ENCODE peak calls at places on chromosomes 3 and 15, in four cellular contexts. Y, K, F and U are unnamed samples.

GRCh38 chr3:59809750-59810444 is 760.1 kb upstream of the CFAP20DC start:
- DNase-seq in Y (no peak), K (no peak), F (no peak), U (no peak)

GRCh38 chr3:9563851-9564250 is 10.2 kb upstream of the LHFPL4 start:
- DNase-seq in Y (no peak), K (no peak), F (no peak), U (no peak)

GRCh38 chr3:183178833-183179549 is 16.5 kb upstream of the LAMP3 start:
- DNase-seq in Y (peak; percentile 79), K (peak; percentile 75), F (no peak), U (no peak)

GRCh38 chr3:110420158-110420641 is 651.4 kb upstream of the NECTIN3 start:
- DNase-seq in Y (no peak), K (no peak), F (no peak), U (no peak)

GRCh38 chr3:118986734-118987133 is 47.9 kb downstream of the IGSF11 start:
- DNase-seq in Y (no peak), K (no peak), F (no peak), U (no peak)

GRCh38 chr3:88410259-88410658 is 260.5 kb downstream of the C3orf38 start:
- DNase-seq in Y (no peak), K (no peak), F (no peak), U (no peak)

GRCh38 chr3:131192701-131193100 is 166.0 kb downstream of the NEK11 start:
- DNase-seq in Y (no peak), K (no peak), F (no peak), U (no peak)

GRCh38 chr3:46422617-46423016 is 15.6 kb downstream of the CCRL2 start:
- DNase-seq in Y (no peak), K (peak; percentile 39), F (no peak), U (no peak)

GRCh38 chr3:150074277-150074676 is 103.6 kb upstream of the PFN2 start:
- DNase-seq in Y (no peak), K (no peak), F (no peak), U (no peak)

GRCh38 chr3:4986611-4987373 is 7.6 kb downstream of the BHLHE40 start:
- DNase-seq in Y (peak; percentile 98), K (peak; percentile 97), F (peak; percentile 53), U (peak; percentile 79)

GRCh38 chr3:169256027-169256426 is 407.5 kb downstream of the MECOM start:
- DNase-seq in Y (no peak), K (no peak), F (no peak), U (no peak)

GRCh38 chr3:38549486-38549885 is 53.3 kb downstream of the EXOG start:
- DNase-seq in Y (no peak), K (no peak), F (no peak), U (peak; percentile 5)

GRCh38 chr15:78234515-78235040 is at the start of gene ACSBG1:
- DNase-seq in Y (no peak), K (no peak), F (no peak), U (no peak)

GRCh38 chr3:187017511-187018230 is 87.3 kb downstream of the ST6GAL1 start:
- DNase-seq in Y (no peak), K (no peak), F (no peak), U (no peak)

GRCh38 chr15:69090197-69090948 is 70.1 kb upstream of the GLCE start:
- DNase-seq in Y (no peak), K (no peak), F (no peak), U (no peak)

GRCh38 chr15:98647774-98648653 is at the start of gene IGF1R:
- DNase-seq in Y (peak; percentile 92), K (peak; percentile 96), F (peak; percentile 83), U (peak; percentile 95)

GRCh38 chr3:50552058-50552435 is 15.5 kb downstream of the C3orf18 start:
- DNase-seq in Y (no peak), K (no peak), F (no peak), U (no peak)

GRCh38 chr3:16520636-16521579 is 7.4 kb upstream of the RFTN1 start:
- DNase-seq in Y (no peak), K (no peak), F (no peak), U (no peak)

GRCh38 chr15:65945616-65946015 is 76.3 kb downstream of the RAB11A start:
- DNase-seq in Y (no peak), K (no peak), F (no peak), U (no peak)
- TF ChIP-seq CTCF in Y (no peak), K (no peak), F (no peak), U (no peak)

DNA sequence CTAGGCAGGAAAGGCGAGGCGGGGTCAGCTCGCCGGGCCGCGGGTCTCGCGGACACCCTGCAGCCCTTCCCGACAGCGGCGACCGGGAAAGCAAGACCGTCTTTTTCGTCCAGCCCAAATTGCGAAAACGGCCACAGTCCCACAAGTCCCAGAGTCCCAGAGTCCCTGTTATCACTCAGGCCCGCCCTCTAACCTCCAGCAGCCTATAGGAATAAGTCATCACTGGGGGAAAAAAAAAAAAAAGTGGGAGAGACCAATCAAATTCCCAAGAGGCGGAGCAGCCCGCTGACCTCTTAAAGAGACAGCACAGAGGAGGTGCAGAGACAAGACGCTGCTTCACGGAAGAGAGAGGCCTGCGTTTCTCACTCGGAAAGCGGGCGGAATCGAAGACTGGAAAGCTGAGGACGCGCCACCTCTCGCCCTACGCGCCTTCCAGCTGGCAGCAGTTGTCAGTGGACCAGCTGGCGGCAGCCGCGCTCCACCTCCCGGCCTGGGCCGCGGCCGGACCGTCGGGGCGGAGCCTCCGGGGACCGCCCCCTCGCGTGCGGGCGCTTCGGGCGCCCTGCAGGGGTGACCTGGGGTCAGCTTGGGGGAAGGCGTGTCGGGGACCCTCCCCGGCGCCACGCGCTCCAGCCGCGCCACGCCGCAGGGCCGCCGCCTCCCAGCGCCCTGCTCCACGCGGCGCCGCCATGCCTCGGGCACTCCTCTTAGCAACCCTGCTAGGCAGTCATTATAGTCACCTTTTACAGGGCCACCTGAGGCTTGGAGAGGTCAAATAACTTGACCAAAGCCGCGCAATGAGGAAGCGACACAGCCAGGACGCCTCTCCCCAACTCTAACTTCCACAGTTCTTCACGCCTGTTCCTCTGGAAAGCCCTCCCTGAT is at the start of gene TPRA1:
- DNase-seq in Y (peak; percentile 85), K (peak; percentile 95), F (peak; percentile 72), U (peak; percentile 70)
- TF ChIP-seq CTCF in Y (no peak), K (no peak), F (no peak), U (no peak)

GRCh38 chr15:80211976-80212375 is 40.0 kb downstream of the CTXND1 start:
- DNase-seq in Y (no peak), K (no peak), F (no peak), U (no peak)
- TF ChIP-seq CTCF in Y (no peak), K (no peak), F (no peak), U (no peak)

GRCh38 chr3:40930131-40930538 is 269.2 kb upstream of the CTNNB1 start:
- DNase-seq in Y (no peak), K (no peak), F (no peak), U (no peak)
- TF ChIP-seq CTCF in Y (no peak), K (no peak), F (no peak), U (no peak)

GRCh38 chr15:77097317-77097721 is 26.4 kb upstream of the TSPAN3 start:
- DNase-seq in Y (no peak), K (no peak), F (no peak), U (no peak)

GRCh38 chr15:77096131-77096530 is 25.2 kb upstream of the TSPAN3 start:
- DNase-seq in Y (no peak), K (no peak), F (no peak), U (no peak)

GRCh38 chr15:77097921-77098320 is 27.0 kb upstream of the TSPAN3 start:
- DNase-seq in Y (no peak), K (no peak), F (no peak), U (no peak)

GRCh38 chr15:77096541-77096940 is 25.6 kb upstream of the TSPAN3 start:
- DNase-seq in Y (no peak), K (no peak), F (no peak), U (no peak)

DNA sequence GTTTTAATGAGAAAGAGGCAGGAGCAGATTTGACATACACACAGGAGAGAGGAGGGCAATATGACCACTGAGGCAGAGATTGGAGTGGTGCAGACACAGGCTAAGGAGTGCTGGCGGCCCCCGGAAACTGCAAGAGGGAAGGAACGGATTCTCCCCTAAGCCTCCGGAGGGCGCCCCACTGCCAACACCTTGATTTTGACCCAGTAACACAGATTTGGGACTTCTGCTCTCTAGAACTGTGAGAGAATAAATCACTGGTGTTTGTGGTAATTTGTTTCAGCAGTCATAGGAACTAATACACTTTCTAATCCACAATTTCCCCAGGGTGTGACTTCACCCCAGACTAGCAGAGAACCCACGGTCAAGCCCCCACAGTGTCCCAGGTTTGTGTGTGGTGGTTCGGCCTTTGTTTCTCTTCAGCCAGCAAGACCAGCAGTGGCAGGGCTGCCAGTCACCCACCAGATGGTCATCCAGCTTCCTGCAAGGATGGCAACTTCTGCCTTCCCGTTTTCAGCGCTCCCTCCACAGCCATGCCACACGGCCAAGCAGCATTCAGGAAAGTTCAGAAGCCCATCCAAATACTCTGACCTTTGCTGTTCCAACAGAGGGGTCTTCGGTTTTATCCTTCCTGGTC is 23.6 kb upstream of the TSPAN3 start:
- DNase-seq in Y (no peak), K (no peak), F (no peak), U (no peak)
- TF ChIP-seq CTCF in Y (no peak), K (no peak), F (no peak), U (no peak)

GRCh38 chr3:33373082-33373437 is 67.1 kb downstream of the UBP1 start:
- DNase-seq in Y (no peak), K (no peak), F (no peak), U (no peak)
- TF ChIP-seq CTCF in Y (peak; percentile 5), K (no peak), F (peak; percentile 33), U (peak; percentile 28)

DNA sequence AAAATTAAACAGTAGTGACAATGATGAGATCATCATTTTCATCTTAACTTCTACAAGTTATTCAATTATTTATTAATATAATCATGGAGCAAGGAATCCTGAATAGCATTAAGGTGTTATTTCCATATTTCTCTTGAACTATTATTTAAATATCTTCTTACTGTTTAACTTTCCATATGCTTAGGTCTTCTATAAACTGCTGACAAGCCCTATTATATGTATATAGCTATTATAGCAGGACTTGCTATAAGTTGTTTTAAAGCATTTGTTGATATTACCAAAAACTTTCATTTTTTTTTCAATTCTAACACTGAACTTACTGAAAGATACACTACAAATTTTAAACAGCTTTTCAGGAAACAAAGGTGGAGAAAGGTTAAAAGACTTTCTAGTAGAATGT is 76.7 kb downstream of the PLD1 start:
- DNase-seq in Y (no peak), K (no peak), F (no peak), U (no peak)
- TF ChIP-seq CTCF in Y (no peak), K (no peak), F (no peak), U (no peak)

DNA sequence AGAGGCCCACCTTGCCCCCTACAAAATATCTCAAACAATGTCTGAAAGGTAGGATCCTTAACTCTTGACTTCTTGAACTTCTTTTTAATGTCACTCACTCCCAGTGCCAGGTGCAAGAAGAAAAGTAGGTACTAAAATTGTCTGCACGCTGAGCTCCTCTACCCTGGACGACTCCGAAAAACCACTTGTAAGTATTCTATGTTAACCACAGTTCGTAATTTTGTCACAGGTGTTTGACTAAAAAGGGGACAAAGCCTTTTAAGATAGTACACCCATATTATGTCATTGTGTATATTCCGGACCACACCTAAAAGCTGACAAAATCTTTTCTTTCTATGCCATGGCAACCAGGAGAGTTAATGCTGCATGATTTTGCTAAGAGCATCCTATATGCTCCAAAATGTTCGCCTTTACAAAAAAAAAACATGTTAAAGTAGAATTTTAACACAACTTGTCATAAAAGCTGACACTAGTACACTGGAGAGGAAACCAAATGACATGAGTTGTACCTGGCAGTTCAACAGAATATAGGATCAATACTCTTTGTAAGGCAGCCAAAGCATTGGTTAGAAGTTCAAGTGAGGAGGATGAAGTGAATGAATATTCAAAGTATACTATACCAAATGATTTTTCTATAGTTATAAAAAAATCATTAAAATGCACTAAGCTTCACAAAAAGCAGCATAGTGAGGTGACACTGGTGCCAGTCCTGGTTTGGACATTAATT is 210.5 kb downstream of the FOXP1 start:
- DNase-seq in Y (no peak), K (no peak), F (peak; percentile 12), U (no peak)
- TF ChIP-seq CTCF in Y (no peak), K (no peak), F (no peak), U (no peak)